ENCODE peak calls at places on chromosomes 5 and 9, in nine cellular contexts. One of them, this sample, is unnamed. For H3K4me1, the result is how much of the 10 kb centered on the place peaks cover.

GRCh38 chr5:94498199-94498598 is 120.2 kb downstream of the KIAA0825 start:
- DNase-seq in esophagus squamous epithelium: no peak
- DNase-seq in Peyer's patch: no peak
- DNase-seq in left ventricle myocardium inferior: no peak
- DNase-seq in astrocyte: no peak
- DNase-seq in fibroblast of lung: no peak
- DNase-seq in H1: no peak
- DNase-seq in neural progenitor cell: no peak
- DNase-seq in body of pancreas: no peak
- DNase-seq in this sample: no peak

GRCh38 chr5:150182774-150183173 is 7.1 kb upstream of the SLC6A7 start:
- DNase-seq in esophagus squamous epithelium: no peak
- DNase-seq in Peyer's patch: peak
- DNase-seq in left ventricle myocardium inferior: no peak
- DNase-seq in astrocyte: no peak
- DNase-seq in fibroblast of lung: no peak
- DNase-seq in H1: no peak
- DNase-seq in neural progenitor cell: no peak
- DNase-seq in body of pancreas: no peak
- DNase-seq in this sample: no peak

GRCh38 chr5:31362931-31363568 is 168.8 kb downstream of the DROSHA start:
- DNase-seq in esophagus squamous epithelium: no peak
- DNase-seq in Peyer's patch: no peak
- DNase-seq in left ventricle myocardium inferior: no peak
- DNase-seq in astrocyte: peak
- DNase-seq in fibroblast of lung: peak
- DNase-seq in H1: no peak
- DNase-seq in neural progenitor cell: no peak
- DNase-seq in body of pancreas: no peak
- DNase-seq in this sample: no peak

GRCh38 chr5:44774279-44774880 is 34.4 kb upstream of the MRPS30 start:
- DNase-seq in esophagus squamous epithelium: no peak
- DNase-seq in Peyer's patch: no peak
- DNase-seq in left ventricle myocardium inferior: no peak
- DNase-seq in astrocyte: peak
- DNase-seq in fibroblast of lung: peak
- DNase-seq in H1: no peak
- DNase-seq in neural progenitor cell: peak
- DNase-seq in body of pancreas: peak
- DNase-seq in this sample: no peak

GRCh38 chr5:29208026-29208425 is 1985.5 kb upstream of the CDH6 start:
- DNase-seq in esophagus squamous epithelium: no peak
- DNase-seq in Peyer's patch: no peak
- DNase-seq in left ventricle myocardium inferior: no peak
- DNase-seq in astrocyte: peak
- DNase-seq in fibroblast of lung: peak
- DNase-seq in H1: no peak
- DNase-seq in neural progenitor cell: no peak
- DNase-seq in body of pancreas: no peak
- DNase-seq in this sample: no peak

GRCh38 chr5:173615884-173616576 is 420 bp downstream of the BOD1 start:
- DNase-seq in esophagus squamous epithelium: no peak
- DNase-seq in Peyer's patch: peak
- DNase-seq in left ventricle myocardium inferior: peak
- DNase-seq in astrocyte: peak
- DNase-seq in fibroblast of lung: peak
- DNase-seq in H1: peak
- DNase-seq in neural progenitor cell: peak
- DNase-seq in body of pancreas: peak
- DNase-seq in this sample: peak

GRCh38 chr5:118777468-118777746 is 210.9 kb downstream of the DTWD2 start:
- DNase-seq in esophagus squamous epithelium: no peak
- DNase-seq in Peyer's patch: no peak
- DNase-seq in left ventricle myocardium inferior: no peak
- DNase-seq in astrocyte: no peak
- DNase-seq in fibroblast of lung: no peak
- DNase-seq in H1: no peak
- DNase-seq in neural progenitor cell: no peak
- DNase-seq in body of pancreas: peak
- DNase-seq in this sample: no peak

GRCh38 chr9:125484632-125485282 is 222.3 kb downstream of the MAPKAP1 start:
- DNase-seq in esophagus squamous epithelium: no peak
- DNase-seq in Peyer's patch: no peak
- DNase-seq in left ventricle myocardium inferior: no peak
- DNase-seq in astrocyte: peak
- DNase-seq in fibroblast of lung: peak
- DNase-seq in H1: no peak
- DNase-seq in neural progenitor cell: no peak
- DNase-seq in body of pancreas: peak
- DNase-seq in this sample: no peak

GRCh38 chr9:4530375-4530774 is 40.1 kb downstream of the SLC1A1 start:
- DNase-seq in esophagus squamous epithelium: no peak
- DNase-seq in Peyer's patch: no peak
- DNase-seq in left ventricle myocardium inferior: no peak
- DNase-seq in astrocyte: peak
- DNase-seq in fibroblast of lung: peak
- DNase-seq in H1: no peak
- DNase-seq in neural progenitor cell: no peak
- DNase-seq in body of pancreas: no peak
- DNase-seq in this sample: no peak

GRCh38 chr9:135299239-135299590 is 180.4 kb upstream of the PPP1R26 start:
- DNase-seq in esophagus squamous epithelium: no peak
- DNase-seq in Peyer's patch: no peak
- DNase-seq in left ventricle myocardium inferior: no peak
- DNase-seq in astrocyte: no peak
- DNase-seq in fibroblast of lung: no peak
- DNase-seq in H1: peak
- DNase-seq in neural progenitor cell: no peak
- DNase-seq in body of pancreas: no peak
- DNase-seq in this sample: no peak

GRCh38 chr9:121878208-121878835 is 214.8 kb downstream of the TTLL11 start:
- DNase-seq in esophagus squamous epithelium: no peak
- DNase-seq in Peyer's patch: no peak
- DNase-seq in left ventricle myocardium inferior: no peak
- DNase-seq in astrocyte: no peak
- DNase-seq in fibroblast of lung: no peak
- DNase-seq in H1: no peak
- DNase-seq in neural progenitor cell: peak
- DNase-seq in body of pancreas: no peak
- DNase-seq in this sample: no peak

GRCh38 chr9:88524911-88525310 is 10.1 kb upstream of the NXNL2 start:
- DNase-seq in esophagus squamous epithelium: no peak
- DNase-seq in Peyer's patch: no peak
- DNase-seq in left ventricle myocardium inferior: no peak
- DNase-seq in astrocyte: no peak
- DNase-seq in fibroblast of lung: no peak
- DNase-seq in H1: no peak
- DNase-seq in neural progenitor cell: no peak
- DNase-seq in body of pancreas: no peak
- DNase-seq in this sample: no peak

GRCh38 chr5:14628346-14628745 is 36.2 kb upstream of the OTULIN start:
- DNase-seq in esophagus squamous epithelium: no peak
- DNase-seq in Peyer's patch: no peak
- DNase-seq in left ventricle myocardium inferior: no peak
- DNase-seq in astrocyte: peak
- DNase-seq in fibroblast of lung: peak
- DNase-seq in H1: peak
- DNase-seq in neural progenitor cell: peak
- DNase-seq in body of pancreas: no peak
- DNase-seq in this sample: no peak

GRCh38 chr5:95084757-95085156 is 200.1 kb downstream of the MCTP1 start:
- DNase-seq in esophagus squamous epithelium: no peak
- DNase-seq in Peyer's patch: no peak
- DNase-seq in left ventricle myocardium inferior: no peak
- DNase-seq in astrocyte: no peak
- DNase-seq in fibroblast of lung: no peak
- DNase-seq in H1: no peak
- DNase-seq in neural progenitor cell: no peak
- DNase-seq in body of pancreas: no peak
- DNase-seq in this sample: no peak

GRCh38 chr9:8715792-8716191 is 916.2 kb upstream of the DMAC1 start:
- DNase-seq in esophagus squamous epithelium: no peak
- DNase-seq in Peyer's patch: no peak
- DNase-seq in left ventricle myocardium inferior: no peak
- DNase-seq in astrocyte: no peak
- DNase-seq in fibroblast of lung: no peak
- DNase-seq in H1: no peak
- DNase-seq in neural progenitor cell: no peak
- DNase-seq in body of pancreas: no peak
- DNase-seq in this sample: no peak

GRCh38 chr5:129410488-129410887 is 49.6 kb upstream of the ADAMTS19 start:
- DNase-seq in esophagus squamous epithelium: no peak
- DNase-seq in Peyer's patch: no peak
- DNase-seq in left ventricle myocardium inferior: no peak
- DNase-seq in astrocyte: no peak
- DNase-seq in fibroblast of lung: no peak
- DNase-seq in H1: no peak
- DNase-seq in neural progenitor cell: peak
- DNase-seq in body of pancreas: no peak
- DNase-seq in this sample: no peak

GRCh38 chr9:121786998-121787422 is 135.6 kb downstream of the DAB2IP start:
- DNase-seq in esophagus squamous epithelium: no peak
- DNase-seq in Peyer's patch: no peak
- DNase-seq in left ventricle myocardium inferior: no peak
- DNase-seq in astrocyte: no peak
- DNase-seq in fibroblast of lung: no peak
- DNase-seq in H1: no peak
- DNase-seq in neural progenitor cell: peak
- DNase-seq in body of pancreas: no peak
- DNase-seq in this sample: no peak

GRCh38 chr9:94809778-94810177 is 83.3 kb downstream of the AOPEP start:
- DNase-seq in esophagus squamous epithelium: no peak
- DNase-seq in Peyer's patch: no peak
- DNase-seq in left ventricle myocardium inferior: no peak
- DNase-seq in astrocyte: peak
- DNase-seq in fibroblast of lung: peak
- DNase-seq in H1: no peak
- DNase-seq in neural progenitor cell: no peak
- DNase-seq in body of pancreas: no peak
- DNase-seq in this sample: no peak

DNA sequence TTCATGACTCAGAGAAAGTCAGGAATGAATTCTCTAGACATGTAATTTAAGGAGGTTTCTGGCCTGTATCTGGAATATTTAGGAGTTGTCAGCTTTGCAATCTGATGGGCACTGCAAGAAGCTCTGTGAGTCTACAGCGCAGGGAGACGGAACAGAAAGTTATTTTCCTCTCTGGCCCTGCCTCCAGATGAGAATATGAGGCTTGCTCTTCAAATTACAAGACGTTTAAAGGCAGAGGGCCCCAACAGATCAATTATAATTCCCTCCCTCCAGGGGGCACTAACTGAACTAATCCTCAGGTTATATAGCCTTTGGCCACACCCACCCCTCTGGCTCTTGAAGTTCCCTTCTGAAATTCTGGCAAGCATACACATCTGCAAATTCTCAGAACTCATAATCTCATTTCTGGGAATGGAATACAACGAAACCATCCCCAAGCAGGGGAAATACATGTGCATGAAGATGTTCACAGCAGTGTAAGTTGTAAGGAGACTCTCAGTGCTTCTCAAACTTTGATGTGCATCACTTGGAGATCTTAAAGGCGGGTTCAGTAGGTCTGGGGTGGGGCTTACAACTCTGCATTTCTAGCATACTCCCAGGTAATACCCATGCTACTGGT is 307.6 kb downstream of the CWC27 start:
- DNase-seq in esophagus squamous epithelium: no peak
- DNase-seq in Peyer's patch: no peak
- DNase-seq in left ventricle myocardium inferior: peak
- DNase-seq in astrocyte: peak
- DNase-seq in fibroblast of lung: peak
- DNase-seq in H1: peak
- DNase-seq in neural progenitor cell: peak
- DNase-seq in body of pancreas: peak
- DNase-seq in this sample: no peak
- TF ChIP-seq CTCF in esophagus squamous epithelium: no peak
- TF ChIP-seq CTCF in Peyer's patch: no peak
- TF ChIP-seq CTCF in left ventricle myocardium inferior: peak
- TF ChIP-seq CTCF in astrocyte: peak
- TF ChIP-seq CTCF in fibroblast of lung: peak
- TF ChIP-seq CTCF in H1: no peak
- TF ChIP-seq CTCF in neural progenitor cell: peak
- TF ChIP-seq CTCF in body of pancreas: no peak
- TF ChIP-seq CTCF in this sample: peak

GRCh38 chr9:113475031-113475430 is 11.5 kb downstream of the RGS3 start:
- DNase-seq in esophagus squamous epithelium: no peak
- DNase-seq in Peyer's patch: no peak
- DNase-seq in left ventricle myocardium inferior: no peak
- DNase-seq in astrocyte: no peak
- DNase-seq in fibroblast of lung: no peak
- DNase-seq in H1: peak
- DNase-seq in neural progenitor cell: no peak
- DNase-seq in body of pancreas: no peak
- DNase-seq in this sample: no peak
- H3K27ac ChIP-seq in esophagus squamous epithelium: no peak
- H3K27ac ChIP-seq in Peyer's patch: no peak
- H3K27ac ChIP-seq in left ventricle myocardium inferior: no peak
- H3K27ac ChIP-seq in astrocyte: no peak
- H3K27ac ChIP-seq in fibroblast of lung: no peak
- H3K27ac ChIP-seq in H1: no peak
- H3K27ac ChIP-seq in neural progenitor cell: no peak
- H3K27ac ChIP-seq in body of pancreas: no peak
- H3K27ac ChIP-seq in this sample: no peak

GRCh38 chr5:141322261-141322660 is 1.7 kb upstream of the TAF7 start:
- DNase-seq in esophagus squamous epithelium: no peak
- DNase-seq in Peyer's patch: no peak
- DNase-seq in left ventricle myocardium inferior: no peak
- DNase-seq in astrocyte: no peak
- DNase-seq in fibroblast of lung: no peak
- DNase-seq in H1: no peak
- DNase-seq in neural progenitor cell: no peak
- DNase-seq in body of pancreas: no peak
- DNase-seq in this sample: no peak
- H3K4me1 ChIP-seq in esophagus squamous epithelium: under half
- H3K4me1 ChIP-seq in Peyer's patch: under half
- H3K4me1 ChIP-seq in left ventricle myocardium inferior: under half
- H3K4me1 ChIP-seq in astrocyte: under half
- H3K4me1 ChIP-seq in fibroblast of lung: under half
- H3K4me1 ChIP-seq in H1: under half
- H3K4me1 ChIP-seq in neural progenitor cell: under half
- H3K4me1 ChIP-seq in body of pancreas: under half
- H3K4me1 ChIP-seq in this sample: under half

DNA sequence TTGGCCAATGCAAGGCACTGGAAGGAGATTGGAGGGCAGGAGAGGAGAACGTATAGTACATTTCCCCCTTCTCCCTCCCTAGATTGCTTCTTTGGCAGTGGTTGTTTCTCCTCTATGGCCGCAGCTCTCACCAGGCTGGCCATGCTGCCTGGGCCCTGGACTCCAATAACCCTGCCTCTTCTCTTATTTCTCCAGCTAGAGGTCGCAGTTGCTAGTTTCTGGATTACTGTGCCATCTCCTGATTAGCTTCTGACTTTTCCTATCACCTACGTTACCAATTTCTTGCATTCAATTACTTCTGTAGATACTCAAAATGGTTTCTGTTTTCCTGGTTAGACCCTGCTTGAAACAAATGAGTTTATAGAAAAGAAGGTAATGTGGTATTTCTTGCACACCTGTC is 2.4 kb upstream of the MACIR start:
- DNase-seq in esophagus squamous epithelium: no peak
- DNase-seq in Peyer's patch: no peak
- DNase-seq in left ventricle myocardium inferior: no peak
- DNase-seq in astrocyte: no peak
- DNase-seq in fibroblast of lung: no peak
- DNase-seq in H1: no peak
- DNase-seq in neural progenitor cell: peak
- DNase-seq in body of pancreas: peak
- DNase-seq in this sample: no peak
- TF ChIP-seq CTCF in esophagus squamous epithelium: no peak
- TF ChIP-seq CTCF in Peyer's patch: no peak
- TF ChIP-seq CTCF in left ventricle myocardium inferior: peak
- TF ChIP-seq CTCF in astrocyte: no peak
- TF ChIP-seq CTCF in fibroblast of lung: no peak
- TF ChIP-seq CTCF in H1: no peak
- TF ChIP-seq CTCF in neural progenitor cell: peak
- TF ChIP-seq CTCF in body of pancreas: no peak
- TF ChIP-seq CTCF in this sample: no peak

This sample was measured in upper lobe of right lung.